ENCODE peak calls at places on chromosome 5, in ten cellular contexts. N is fibroblast of mammary gland, T is uterus, V is endothelial cell, U is A549, X is HFFc6, A is cardiac muscle cell, P is H9, I is fibroblast of lung, M is PC-9. G is an unnamed sample.

GRCh38 chr5:52837068-52837467 is 49.4 kb downstream of the ITGA1 start:
- DNase-seq in P (no peak), M (no peak), V (no peak), I (peak), A (peak), T (peak), N (peak), U (no peak), X (no peak), G (no peak)

GRCh38 chr5:136001531-136001930 is 27.3 kb upstream of the TGFBI start:
- DNase-seq in T (no peak), N (peak), U (no peak), X (peak), V (no peak), A (peak), I (peak), P (no peak), M (no peak), G (peak)

GRCh38 chr5:88377705-88378656 is 109.3 kb upstream of the TMEM161B start:
- DNase-seq in X (no peak), P (no peak), M (no peak), A (no peak), T (no peak), N (no peak), I (peak), V (no peak), U (no peak), G (no peak)

GRCh38 chr5:1431021-1431811 is 14.0 kb downstream of the SLC6A3 start:
- DNase-seq in N (no peak), I (no peak), T (no peak), M (no peak), V (no peak), U (no peak), A (no peak), X (no peak), P (peak), G (no peak)

GRCh38 chr5:439181-439580 is 3.8 kb upstream of the EXOC3 start:
- DNase-seq in I (no peak), N (no peak), V (no peak), T (no peak), M (no peak), U (no peak), X (no peak), A (no peak), P (peak), G (no peak)

GRCh38 chr5:56829137-56829536 is 13.8 kb downstream of the MAP3K1 start:
- DNase-seq in P (no peak), I (peak), V (no peak), M (peak), T (no peak), A (no peak), U (no peak), X (no peak), N (no peak), G (no peak)

GRCh38 chr5:103094737-103095136 is 25.2 kb downstream of the GIN1 start:
- DNase-seq in N (no peak), V (no peak), X (no peak), A (peak), I (no peak), T (no peak), P (no peak), U (no peak), M (no peak), G (no peak)

GRCh38 chr5:135448071-135448704 is 1.0 kb upstream of the DCANP1 start:
- DNase-seq in V (no peak), A (no peak), N (no peak), P (no peak), X (no peak), U (no peak), I (peak), T (no peak), M (no peak), G (no peak)

GRCh38 chr5:35369965-35370790 is 139.9 kb upstream of the PRLR start:
- DNase-seq in N (no peak), T (no peak), P (peak), V (peak), U (no peak), X (no peak), I (no peak), M (no peak), A (no peak), G (no peak)

GRCh38 chr5:8413975-8414374 is 545.0 kb downstream of the MTRR start:
- DNase-seq in X (no peak), T (no peak), V (no peak), U (no peak), P (no peak), M (no peak), I (no peak), N (no peak), A (no peak), G (no peak)

GRCh38 chr5:74839228-74839627 is 27.0 kb downstream of the FAM169A start:
- DNase-seq in X (no peak), T (no peak), U (no peak), P (no peak), I (no peak), A (no peak), V (no peak), M (no peak), N (no peak), G (no peak)

GRCh38 chr5:109310315-109310714 is 99.5 kb downstream of the PJA2 start:
- DNase-seq in U (no peak), A (no peak), X (no peak), P (no peak), M (no peak), I (no peak), T (no peak), V (no peak), N (no peak), G (no peak)

GRCh38 chr5:103340717-103341397 is 82.3 kb downstream of the MACIR start:
- DNase-seq in P (no peak), V (no peak), I (peak), N (no peak), A (peak), U (no peak), M (no peak), X (peak), T (no peak), G (peak)

GRCh38 chr5:99747342-99747741 is 787.8 kb upstream of the FAM174A start:
- DNase-seq in P (no peak), X (no peak), A (no peak), I (no peak), U (no peak), N (no peak), V (no peak), M (no peak), T (no peak), G (no peak)

GRCh38 chr5:67526793-67527192 is 330.2 kb upstream of the CD180 start:
- DNase-seq in P (no peak), I (no peak), T (no peak), A (no peak), M (no peak), U (no peak), V (no peak), X (no peak), N (no peak), G (no peak)

GRCh38 chr5:178119915-178120660 is 6.8 kb downstream of the N4BP3 start:
- DNase-seq in V (no peak), I (no peak), A (no peak), U (no peak), T (no peak), X (no peak), N (no peak), M (no peak), P (no peak), G (no peak)

GRCh38 chr5:173926359-173926758 is 38.2 kb downstream of the CPEB4 start:
- DNase-seq in V (no peak), M (no peak), I (peak), P (no peak), U (no peak), N (peak), T (no peak), A (peak), X (peak), G (peak)

GRCh38 chr5:1195439-1195838 is 6.0 kb upstream of the SLC6A19 start:
- DNase-seq in X (no peak), V (no peak), I (no peak), A (no peak), T (no peak), P (no peak), U (no peak), M (no peak), N (no peak), G (no peak)

GRCh38 chr5:135386096-135386495 is 12.9 kb downstream of the MACROH2A1 start:
- DNase-seq in X (peak), V (no peak), T (no peak), M (no peak), I (peak), N (peak), U (no peak), A (peak), P (no peak), G (peak)

GRCh38 chr5:58013542-58014258 is 446.2 kb downstream of the PLK2 start:
- DNase-seq in V (no peak), P (no peak), T (no peak), U (no peak), M (no peak), A (no peak), N (no peak), X (no peak), I (no peak), G (no peak)

GRCh38 chr5:138463335-138464017 is 1.8 kb upstream of the EGR1 start:
- DNase-seq in T (peak), M (no peak), V (no peak), A (peak), X (no peak), U (peak), I (no peak), N (no peak), P (no peak), G (no peak)

GRCh38 chr5:132464155-132464939 is 26.2 kb downstream of the IRF1 start:
- DNase-seq in M (peak), V (no peak), N (no peak), A (no peak), X (no peak), I (no peak), T (peak), P (no peak), U (no peak), G (no peak)

GRCh38 chr5:150009671-150010387 is 9.3 kb downstream of the HMGXB3 start:
- DNase-seq in V (no peak), X (no peak), I (peak), A (peak), P (no peak), M (no peak), U (no peak), T (no peak), N (peak), G (no peak)

GRCh38 chr5:115168829-115169391 is 798 bp downstream of the TRIM36 start:
- DNase-seq in U (no peak), V (peak), P (peak), N (no peak), A (no peak), I (peak), X (no peak), M (peak), T (no peak), G (no peak)

DNA sequence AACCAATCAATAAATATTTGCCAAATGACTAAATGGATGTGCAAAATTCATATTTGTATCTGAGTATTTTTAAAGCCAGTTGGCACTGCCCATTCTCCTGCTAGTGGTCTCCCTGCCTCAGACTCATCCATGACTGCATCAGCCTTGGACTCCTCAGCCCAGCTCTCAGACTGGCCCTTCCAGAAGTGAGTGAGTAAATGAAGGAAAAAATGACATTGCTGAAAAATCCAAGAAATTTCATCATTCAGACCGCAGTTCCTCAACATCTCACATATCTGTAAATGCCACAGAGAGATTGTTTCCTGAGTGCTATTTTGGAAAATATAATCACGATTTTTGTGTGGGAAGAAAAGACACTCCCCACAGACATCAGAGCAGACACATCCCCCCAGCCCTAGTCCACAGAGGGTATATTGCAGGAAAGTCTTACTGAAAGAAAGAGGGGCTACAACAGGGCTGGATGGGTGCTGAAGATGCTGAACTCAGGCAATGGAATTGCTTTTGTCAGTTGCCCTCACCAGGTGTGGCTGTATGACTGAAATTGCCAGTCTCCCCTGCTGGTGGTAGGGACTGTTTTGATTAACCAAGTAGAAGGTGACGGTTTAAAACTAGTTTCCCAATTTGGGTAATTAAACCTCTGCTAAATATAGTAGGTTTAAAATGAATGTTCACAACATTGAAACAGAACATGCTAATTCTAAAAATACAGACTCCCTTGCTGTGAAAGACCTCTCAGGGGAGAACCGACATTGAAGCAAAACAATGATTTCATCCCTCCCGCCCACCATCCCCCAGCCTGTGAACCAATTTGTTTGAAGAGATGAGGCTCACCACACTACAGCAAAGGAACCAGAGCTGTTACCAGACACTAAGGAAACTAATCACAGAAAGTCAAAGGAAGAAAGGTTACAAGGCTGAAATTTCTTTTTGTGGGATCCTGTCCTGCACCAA is 158.8 kb downstream of the DEPDC1B start:
- DNase-seq in X (no peak), V (no peak), A (peak), P (no peak), U (no peak), M (no peak), I (peak), N (peak), T (no peak), G (peak)
- TF ChIP-seq CTCF in X (no peak), V (no peak), A (no peak), P (no peak), U (no peak), M (no peak), I (no peak), N (no peak), T (no peak), G (peak)

GRCh38 chr5:153147891-153148623 is 342.4 kb upstream of the GRIA1 start:
- DNase-seq in M (peak), T (no peak), I (peak), X (peak), N (peak), U (peak), A (peak), V (peak), P (peak), G (peak)
- TF ChIP-seq CTCF in M (peak), T (no peak), I (peak), X (peak), N (peak), U (no peak), A (peak), V (peak), P (peak), G (peak)

GRCh38 chr5:23330726-23331125 is 176.7 kb upstream of the PRDM9 start:
- DNase-seq in A (no peak), U (no peak), V (no peak), X (no peak), I (no peak), T (no peak), M (no peak), N (peak), P (no peak), G (no peak)

GRCh38 chr5:23332650-23333251 is 174.7 kb upstream of the PRDM9 start:
- DNase-seq in I (no peak), T (no peak), N (peak), A (peak), P (no peak), X (no peak), M (no peak), V (no peak), U (peak), G (no peak)
- TF ChIP-seq CTCF in I (no peak), T (no peak), N (peak), A (peak), P (peak), X (no peak), M (peak), V (peak), U (peak), G (no peak)

DNA sequence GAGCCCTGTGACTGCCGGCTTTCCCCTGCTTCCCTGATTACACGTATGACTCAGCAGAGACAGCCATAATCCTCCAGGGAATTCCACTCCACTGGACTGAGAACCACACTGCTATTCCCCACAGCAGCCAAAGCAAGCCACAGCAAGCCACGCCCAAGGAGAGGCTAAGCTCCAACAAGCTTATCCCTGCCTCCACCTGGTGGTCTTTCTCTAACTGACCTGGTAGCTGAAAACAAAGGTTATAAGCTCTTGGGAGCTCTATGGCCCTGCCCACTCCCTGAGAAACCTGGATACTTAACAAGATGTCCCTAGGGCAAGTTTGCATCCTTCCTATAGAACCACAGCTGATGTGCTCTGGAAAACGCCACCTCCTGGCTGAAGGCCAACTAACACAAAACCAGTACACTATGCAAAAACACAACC is 613.7 kb upstream of the CDH18 start:
- DNase-seq in I (peak), A (peak), P (peak), T (no peak), X (no peak), N (peak), V (no peak), M (peak), U (peak), G (peak)
- TF ChIP-seq CTCF in I (no peak), A (peak), P (peak), T (no peak), X (no peak), N (no peak), V (no peak), M (no peak), U (no peak), G (peak)

GRCh38 chr5:73434461-73434860 is 14.1 kb downstream of the FOXD1 start:
- DNase-seq in X (no peak), N (no peak), V (no peak), M (no peak), T (no peak), U (no peak), I (no peak), P (no peak), A (no peak), G (no peak)
- TF ChIP-seq CTCF in X (peak), N (no peak), V (no peak), M (peak), T (no peak), U (no peak), I (no peak), P (no peak), A (no peak), G (no peak)

GRCh38 chr5:55600086-55600485 is 65.3 kb upstream of the PLPP1 start:
- DNase-seq in N (no peak), X (no peak), I (no peak), A (no peak), P (no peak), T (no peak), M (no peak), U (no peak), V (no peak), G (no peak)

GRCh38 chr5:55604611-55605067 is 69.9 kb upstream of the PLPP1 start:
- DNase-seq in U (no peak), N (peak), I (peak), T (no peak), V (no peak), M (peak), X (peak), A (peak), P (no peak), G (peak)

GRCh38 chr5:55601209-55601618 is 66.5 kb upstream of the PLPP1 start:
- DNase-seq in N (peak), U (peak), V (no peak), M (peak), A (peak), I (peak), T (peak), P (no peak), X (peak), G (peak)

GRCh38 chr5:55600536-55601208 is 65.9 kb upstream of the PLPP1 start:
- DNase-seq in I (peak), U (peak), V (peak), N (peak), M (peak), X (peak), P (no peak), T (no peak), A (peak), G (peak)

GRCh38 chr5:55603947-55604346 is 69.2 kb upstream of the PLPP1 start:
- DNase-seq in U (peak), I (peak), A (peak), P (no peak), T (peak), N (peak), X (peak), V (no peak), M (no peak), G (peak)
- TF ChIP-seq CTCF in U (no peak), I (no peak), A (peak), P (no peak), T (no peak), N (no peak), X (no peak), V (no peak), M (no peak), G (no peak)

DNA sequence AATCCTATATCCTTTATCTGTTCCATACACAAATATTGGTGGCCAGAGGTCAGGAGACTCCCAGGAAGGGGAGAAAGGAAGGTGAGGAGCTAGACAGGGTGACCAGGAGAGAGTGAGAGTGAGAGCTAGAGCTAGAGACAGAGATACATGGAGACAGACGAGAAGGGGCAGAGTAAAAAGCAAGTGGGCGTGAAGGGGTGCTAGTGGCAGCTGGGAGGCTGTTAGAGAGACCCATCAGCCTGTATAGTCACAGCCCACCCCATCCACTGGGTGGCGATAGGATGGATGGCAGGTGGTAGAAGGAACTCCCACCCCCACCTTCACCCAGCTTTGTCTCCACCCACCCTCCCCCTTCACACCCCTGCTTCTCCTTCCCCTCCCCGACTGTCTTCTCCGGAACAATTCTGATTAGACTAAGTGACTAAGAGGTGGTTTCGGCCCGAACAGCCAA is 32.8 kb downstream of the PCDH1 start:
- DNase-seq in N (no peak), M (no peak), P (peak), X (no peak), A (no peak), U (no peak), T (no peak), V (no peak), I (no peak), G (no peak)
- TF ChIP-seq CTCF in N (no peak), M (no peak), P (peak), X (no peak), A (no peak), U (no peak), T (no peak), V (no peak), I (no peak), G (no peak)

GRCh38 chr5:38756068-38756467 is 89.7 kb upstream of the OSMR start:
- DNase-seq in M (no peak), I (no peak), A (no peak), U (no peak), V (no peak), T (no peak), N (peak), P (no peak), X (no peak), G (no peak)

GRCh38 chr5:38753776-38754175 is 92.0 kb upstream of the OSMR start:
- DNase-seq in N (no peak), V (no peak), M (no peak), T (no peak), A (peak), I (peak), X (no peak), P (no peak), U (no peak), G (no peak)

GRCh38 chr5:38757451-38758245 is 88.2 kb upstream of the OSMR start:
- DNase-seq in A (peak), X (no peak), M (no peak), N (no peak), I (peak), P (no peak), T (peak), U (no peak), V (no peak), G (peak)

GRCh38 chr5:38752622-38753021 is 93.2 kb upstream of the OSMR start:
- DNase-seq in X (no peak), U (no peak), P (no peak), T (no peak), M (no peak), I (no peak), N (no peak), V (no peak), A (no peak), G (no peak)

GRCh38 chr5:38755171-38755570 is 90.6 kb upstream of the OSMR start:
- DNase-seq in V (no peak), I (peak), M (no peak), A (peak), X (peak), P (no peak), T (no peak), N (peak), U (no peak), G (peak)
- TF ChIP-seq CTCF in V (no peak), I (peak), M (no peak), A (no peak), X (peak), P (no peak), T (no peak), N (no peak), U (no peak), G (peak)

DNA sequence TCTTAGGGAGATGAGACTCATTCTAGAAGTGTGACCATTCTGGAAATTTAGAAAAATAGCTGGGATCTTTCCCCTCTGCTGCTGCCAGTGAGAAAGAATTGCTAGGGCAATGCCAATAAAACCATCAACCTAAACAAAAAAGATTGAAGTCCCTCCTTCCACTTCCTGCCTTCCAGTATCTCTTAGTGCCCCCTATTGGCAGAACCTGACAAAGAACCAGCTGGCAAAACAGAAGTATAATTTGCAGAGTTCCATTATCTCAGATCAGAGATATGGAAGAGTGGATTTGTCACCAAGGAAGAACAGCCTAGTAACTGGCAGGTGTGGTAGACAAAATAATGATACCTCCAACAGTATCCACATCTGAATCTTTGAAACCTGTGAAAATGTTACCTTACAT is 13.8 kb upstream of the PLCXD3 start:
- DNase-seq in P (no peak), X (no peak), U (peak), T (no peak), N (peak), M (no peak), V (no peak), A (peak), I (no peak), G (no peak)
- TF ChIP-seq CTCF in P (peak), X (peak), U (peak), T (no peak), N (peak), M (peak), V (peak), A (peak), I (peak), G (peak)